ENCODE peak calls at places on chromosomes 2 and 18, in four cellular contexts. B is tibial artery, A is GM12865, U is choroid plexus epithelial cell. W is an unnamed sample.

GRCh38 chr2:127864877-127865276 is 6.9 kb upstream of the POLR2D start:
- DNase-seq in B (no peak), A (no peak), U (peak; percentile 9), W (no peak)

GRCh38 chr2:63881208-63881607 is 39.5 kb downstream of the UGP2 start:
- DNase-seq in B (no peak), U (no peak), A (no peak), W (no peak)

GRCh38 chr18:35289293-35290069 is 548 bp downstream of the ZSCAN30 start:
- DNase-seq in B (no peak), A (peak; percentile 49), U (no peak), W (peak; percentile 41)

GRCh38 chr2:231613054-231613654 is 20.5 kb downstream of the TEX44 start:
- DNase-seq in B (peak; percentile 86), U (peak; percentile 41), A (no peak), W (no peak)

GRCh38 chr2:47822518-47822917 is 39.6 kb downstream of the MSH6 start:
- DNase-seq in B (no peak), U (no peak), A (no peak), W (no peak)

GRCh38 chr2:224401641-224402342 is at the start of gene FAM124B:
- DNase-seq in A (peak; percentile 8), B (peak; percentile 75), U (peak; percentile 96), W (no peak)

GRCh38 chr2:237456200-237456731 is 30.8 kb upstream of the MLPH start:
- DNase-seq in A (no peak), B (peak; percentile 95), U (peak; percentile 97), W (no peak)

GRCh38 chr2:169734172-169734847 is 678 bp downstream of the KLHL23 start:
- DNase-seq in A (peak; percentile 25), U (peak; percentile 23), B (no peak), W (peak; percentile 59)

GRCh38 chr2:23618696-23619530 is 233.9 kb downstream of the KLHL29 start:
- DNase-seq in B (no peak), U (no peak), A (no peak), W (no peak)

GRCh38 chr2:171150694-171151285 is 9.9 kb downstream of the TLK1 start:
- DNase-seq in B (no peak), A (no peak), U (no peak), W (no peak)

GRCh38 chr2:102801858-102802699 is 40.2 kb downstream of the TMEM182 start:
- DNase-seq in U (no peak), A (no peak), B (no peak), W (no peak)

GRCh38 chr2:102803897-102804217 is 42.0 kb downstream of the TMEM182 start:
- DNase-seq in A (no peak), B (no peak), U (no peak), W (no peak)

GRCh38 chr2:102809291-102810189 is 47.7 kb downstream of the TMEM182 start:
- DNase-seq in A (no peak), B (no peak), U (no peak), W (no peak)

GRCh38 chr2:102803041-102803896 is 41.4 kb downstream of the TMEM182 start:
- DNase-seq in B (no peak), A (no peak), U (no peak), W (no peak)

DNA sequence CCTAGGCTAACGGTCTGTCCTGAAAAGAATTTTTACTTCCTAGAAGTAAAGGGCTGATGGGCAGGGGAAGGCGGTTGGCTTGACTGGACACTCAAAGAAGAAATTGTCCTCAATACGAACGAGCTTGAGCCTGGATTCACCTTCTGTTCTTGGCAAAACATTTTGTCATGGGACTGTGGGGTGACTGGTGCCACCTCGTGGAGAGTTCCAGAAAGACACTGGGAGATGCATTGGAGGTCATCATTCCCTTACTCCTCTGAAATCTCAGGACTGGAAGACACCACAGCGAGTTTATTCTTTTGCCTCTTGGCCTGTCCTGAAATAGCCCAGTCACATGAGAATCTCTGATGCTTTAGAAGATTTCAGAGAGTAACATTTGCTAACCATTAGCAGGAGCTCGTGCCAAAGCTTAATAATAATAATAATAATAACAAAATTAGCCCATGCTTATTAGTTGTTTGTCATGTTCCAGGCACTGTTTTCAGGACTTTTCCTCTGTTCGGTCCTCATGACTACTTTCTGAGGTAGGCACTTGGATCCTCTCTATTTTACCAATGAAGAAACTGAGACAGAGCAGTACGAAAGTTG is 44.5 kb downstream of the TMEM182 start:
- DNase-seq in B (peak; percentile 72), A (peak; percentile 57), U (peak; percentile 89), W (peak; percentile 70)
- TF ChIP-seq CTCF in B (peak; percentile 77), A (peak; percentile 87), U (peak; percentile 94), W (peak; percentile 69)

GRCh38 chr2:43022896-43023295 is 203.5 kb downstream of the ZFP36L2 start:
- DNase-seq in A (no peak), U (no peak), B (no peak), W (no peak)

GRCh38 chr2:43020296-43020695 is 206.1 kb downstream of the ZFP36L2 start:
- DNase-seq in A (no peak), U (no peak), B (peak; percentile 24), W (no peak)

GRCh38 chr2:43020990-43021677 is 205.3 kb downstream of the ZFP36L2 start:
- DNase-seq in A (no peak), B (peak; percentile 45), U (no peak), W (no peak)

GRCh38 chr2:43023791-43024514 is 202.5 kb downstream of the ZFP36L2 start:
- DNase-seq in A (no peak), U (no peak), B (no peak), W (no peak)

GRCh38 chr2:43021791-43022500 is 204.5 kb downstream of the ZFP36L2 start:
- DNase-seq in A (no peak), U (no peak), B (no peak), W (no peak)
- TF ChIP-seq CTCF in A (peak; percentile 24), U (peak; percentile 45), B (no peak), W (no peak)

GRCh38 chr2:19367346-19367745 is 8.9 kb upstream of the OSR1 start:
- DNase-seq in B (no peak), A (no peak), U (no peak), W (no peak)

GRCh38 chr2:19371996-19372582 is 13.7 kb upstream of the OSR1 start:
- DNase-seq in U (no peak), A (no peak), B (no peak), W (no peak)

GRCh38 chr2:19373352-19373751 is 14.9 kb upstream of the OSR1 start:
- DNase-seq in U (no peak), A (no peak), B (no peak), W (no peak)

GRCh38 chr2:19368760-19369159 is 10.3 kb upstream of the OSR1 start:
- DNase-seq in U (no peak), B (no peak), A (no peak), W (no peak)

DNA sequence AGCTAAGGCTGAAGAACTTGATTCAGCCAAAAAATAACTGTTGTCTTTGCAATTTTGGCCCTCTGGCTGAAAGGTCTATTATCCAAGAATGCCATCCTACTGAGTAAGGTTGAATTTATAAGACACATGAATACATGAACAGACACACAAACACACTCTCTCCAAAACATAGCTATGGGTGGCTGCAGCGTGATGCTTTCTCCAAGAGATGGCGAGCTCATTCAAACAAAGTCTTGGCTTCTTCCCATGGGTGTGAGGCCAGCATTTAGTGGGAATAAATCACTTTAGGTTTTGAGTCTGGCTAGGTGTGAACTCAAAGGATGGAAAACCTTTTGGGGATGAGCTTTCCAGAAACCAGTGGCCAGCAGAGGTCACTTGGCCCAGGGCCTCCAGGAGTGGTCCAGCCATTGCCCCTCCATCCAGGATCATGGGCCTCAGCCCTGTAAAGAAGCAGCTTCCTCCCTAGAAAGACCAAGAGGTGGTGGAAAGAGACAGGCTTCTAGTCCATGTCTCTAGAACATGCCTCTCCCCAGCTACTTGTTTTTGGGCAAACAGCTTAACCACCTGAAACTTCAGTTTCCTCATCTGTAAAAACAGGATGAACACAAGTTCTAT is 11.0 kb upstream of the OSR1 start:
- DNase-seq in A (no peak), B (no peak), U (peak; percentile 82), W (no peak)
- TF ChIP-seq CTCF in A (no peak), B (no peak), U (peak; percentile 85), W (no peak)

GRCh38 chr2:240834377-240834975 is 14.5 kb upstream of the KIF1A start:
- DNase-seq in A (no peak), U (no peak), B (no peak), W (no peak)
- TF ChIP-seq CTCF in A (no peak), U (no peak), B (no peak), W (no peak)

DNA sequence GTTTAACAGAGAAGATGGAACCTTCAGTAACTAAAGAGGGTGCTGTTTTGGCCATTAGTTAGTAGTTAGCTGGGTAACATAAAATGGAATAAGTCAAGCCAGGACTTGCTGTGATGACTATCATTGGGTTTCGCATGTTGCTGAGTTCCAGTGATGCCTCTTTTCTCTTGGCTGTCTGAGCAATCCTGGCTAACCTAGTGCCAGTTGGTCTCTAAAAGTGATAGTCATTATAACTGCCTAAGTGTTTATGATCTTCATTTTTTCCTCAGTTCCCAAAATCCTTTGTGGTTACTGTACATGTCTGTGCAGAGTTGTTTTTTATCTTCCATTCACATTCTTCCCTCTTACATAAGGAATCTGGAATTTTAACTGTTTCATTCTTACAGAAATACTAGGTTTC is 33.4 kb downstream of the WDR43 start:
- DNase-seq in A (no peak), B (no peak), U (peak; percentile 49), W (no peak)
- TF ChIP-seq CTCF in A (no peak), B (no peak), U (no peak), W (no peak)

GRCh38 chr2:148517822-148518221 is 126.7 kb upstream of the EPC2 start:
- DNase-seq in A (no peak), U (no peak), B (no peak), W (no peak)

GRCh38 chr2:148523315-148523714 is 121.2 kb upstream of the EPC2 start:
- DNase-seq in A (no peak), U (no peak), B (no peak), W (no peak)

GRCh38 chr2:148519013-148519412 is 125.5 kb upstream of the EPC2 start:
- DNase-seq in U (no peak), A (no peak), B (no peak), W (no peak)

GRCh38 chr2:148524519-148524919 is 120.0 kb upstream of the EPC2 start:
- DNase-seq in U (no peak), A (peak; percentile 31), B (no peak), W (no peak)

GRCh38 chr2:148521181-148521580 is 123.4 kb upstream of the EPC2 start:
- DNase-seq in B (no peak), A (no peak), U (no peak), W (no peak)
- TF ChIP-seq CTCF in B (no peak), A (no peak), U (no peak), W (no peak)

DNA sequence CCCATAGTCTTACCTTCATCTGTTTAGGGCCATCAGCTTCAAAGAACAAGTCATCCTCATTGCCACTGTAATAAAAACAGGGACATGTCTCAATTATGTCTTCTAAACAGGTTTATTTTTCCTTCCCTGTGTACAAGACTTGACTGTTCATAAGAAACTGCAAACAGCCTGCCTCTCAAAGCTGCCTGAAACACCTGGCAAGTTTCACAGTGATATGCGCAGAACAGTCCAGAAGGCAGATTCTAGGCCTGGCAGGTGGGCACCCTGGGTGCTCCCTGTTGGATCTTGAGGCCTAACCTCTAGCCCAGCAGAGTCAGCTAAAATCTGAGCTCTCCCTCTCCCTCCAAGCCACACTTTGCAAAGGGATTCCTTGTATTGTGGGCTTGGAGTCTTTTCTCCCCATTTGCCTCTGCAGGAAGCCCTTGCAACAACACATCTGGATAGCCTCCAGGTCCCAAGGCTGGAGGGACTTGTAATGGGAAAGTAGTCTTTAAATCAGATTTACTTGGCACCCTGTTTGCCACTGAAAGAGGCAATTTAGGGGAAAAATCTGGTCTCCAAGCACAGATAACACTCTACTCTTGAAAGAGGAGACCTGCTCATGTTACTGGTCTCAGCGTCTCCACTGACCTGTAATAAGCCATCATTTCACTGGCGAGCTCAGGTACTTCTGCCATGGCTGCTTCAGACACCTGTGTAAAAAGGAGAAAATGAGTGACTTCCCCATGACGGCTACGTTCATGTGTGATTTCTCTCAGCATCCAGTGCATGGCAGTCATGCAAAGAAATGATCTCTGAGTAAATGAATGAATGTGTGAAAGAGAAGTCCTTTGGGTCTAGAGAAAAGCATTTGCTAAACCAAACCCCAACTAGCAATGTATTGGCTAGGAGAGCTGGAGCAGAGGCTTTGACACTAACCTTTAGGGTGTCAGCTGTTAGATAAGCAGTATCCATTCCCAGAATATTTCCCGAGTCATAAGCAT is 735 bp downstream of the IL1B start:
- DNase-seq in B (no peak), A (no peak), U (peak; percentile 52), W (no peak)
- TF ChIP-seq CTCF in B (no peak), A (no peak), U (no peak), W (no peak)